ENCODE peak calls at places on chromosomes 16 and 17, in seven cellular contexts. H is psoas muscle; R is left ventricle myocardium inferior; P is CD4-positive, alpha-beta memory T cell; N is neuronal stem cell; C is GM23248; X is effector memory CD4-positive, alpha-beta T cell. Q is an unnamed sample.

GRCh38 chr17:29596811-29597210 is 3.9 kb downstream of the ANKRD13B start:
- DNase-seq in R (no peak), P (no peak), X (no peak), N (no peak), C (no peak), H (no peak), Q (no peak)

GRCh38 chr17:40800381-40800780 is 622 bp upstream of the KRT28 start:
- DNase-seq in X (no peak), C (no peak), H (no peak), P (no peak), R (no peak), N (no peak), Q (no peak)

GRCh38 chr17:14048169-14048568 is 21.1 kb upstream of the COX10 start:
- DNase-seq in N (no peak), X (no peak), H (no peak), C (peak; percentile 41), R (no peak), P (no peak), Q (no peak)

GRCh38 chr16:12652924-12653323 is 150.8 kb downstream of the CPPED1 start:
- DNase-seq in X (no peak), C (no peak), H (no peak), N (no peak), R (no peak), P (no peak), Q (no peak)

GRCh38 chr17:43994272-43995149 is 9.9 kb upstream of the NAGS start:
- DNase-seq in R (peak; percentile 54), C (peak; percentile 82), P (peak; percentile 69), X (peak; percentile 37), H (peak; percentile 82), N (no peak), Q (peak; percentile 53)

GRCh38 chr17:81829858-81830257 is 3.2 kb downstream of the MCRIP1 start:
- DNase-seq in X (no peak), R (no peak), N (no peak), H (no peak), P (no peak), C (no peak), Q (no peak)

GRCh38 chr17:79843917-79844815 is 4.9 kb upstream of the CBX4 start:
- DNase-seq in H (peak; percentile 74), X (no peak), N (no peak), R (peak; percentile 78), P (no peak), C (peak; percentile 87), Q (no peak)

GRCh38 chr16:85205747-85206471 is 93.6 kb upstream of the CIBAR2 start:
- DNase-seq in H (no peak), R (no peak), P (no peak), X (no peak), C (peak; percentile 74), N (no peak), Q (no peak)

GRCh38 chr17:36936455-36936934 is 780 bp upstream of the LHX1 start:
- DNase-seq in R (no peak), C (no peak), X (no peak), N (no peak), H (peak; percentile 42), P (no peak), Q (peak; percentile 18)

GRCh38 chr17:81414751-81415516 is 19.7 kb downstream of the BAHCC1 start:
- DNase-seq in C (no peak), H (no peak), X (no peak), N (no peak), P (no peak), R (no peak), Q (no peak)

GRCh38 chr16:3401719-3402397 is 843 bp downstream of the ZNF174 start:
- DNase-seq in X (no peak), C (peak; percentile 42), P (no peak), H (no peak), R (no peak), N (peak; percentile 24), Q (no peak)

GRCh38 chr17:29219378-29220047 is 27.1 kb upstream of the CRYBA1 start:
- DNase-seq in P (peak; percentile 65), C (peak; percentile 89), H (peak; percentile 75), X (peak; percentile 36), R (peak; percentile 66), N (peak; percentile 80), Q (peak; percentile 68)

GRCh38 chr17:36578671-36579070 is 13.0 kb upstream of the DHRS11 start:
- DNase-seq in X (no peak), H (no peak), P (no peak), R (no peak), N (no peak), C (peak; percentile 61), Q (no peak)

GRCh38 chr17:36544049-36544319 is 735 bp upstream of the GGNBP2 start:
- DNase-seq in C (peak; percentile 82), P (no peak), R (peak; percentile 35), X (no peak), H (peak; percentile 73), N (peak; percentile 15), Q (no peak)

GRCh38 chr17:45332505-45332904 is 15.7 kb upstream of the MAP3K14 start:
- DNase-seq in N (no peak), R (no peak), C (no peak), X (no peak), H (no peak), P (no peak), Q (no peak)

GRCh38 chr16:31713945-31714898 is 159.4 kb upstream of the ZNF267 start:
- DNase-seq in R (no peak), H (peak; percentile 54), P (no peak), N (peak; percentile 27), C (peak; percentile 37), X (no peak), Q (no peak)

GRCh38 chr16:69544099-69544498 is 21.7 kb upstream of the NFAT5 start:
- DNase-seq in X (no peak), P (no peak), R (no peak), H (no peak), N (no peak), C (no peak), Q (no peak)

GRCh38 chr17:41635121-41636097 is 11.0 kb upstream of the KRT17 start:
- DNase-seq in R (peak; percentile 51), H (no peak), X (no peak), P (no peak), N (no peak), C (peak; percentile 26), Q (no peak)

GRCh38 chr16:81060576-81061306 is 16.3 kb downstream of the C16orf46 start:
- DNase-seq in N (no peak), P (no peak), C (no peak), H (no peak), X (no peak), R (no peak), Q (no peak)

GRCh38 chr16:70467113-70467512 is 12.7 kb downstream of the FCSK start:
- DNase-seq in X (no peak), H (no peak), N (no peak), P (no peak), R (no peak), C (no peak), Q (no peak)

GRCh38 chr17:6677158-6677831 is 25.7 kb downstream of the C17orf100 start:
- DNase-seq in C (peak; percentile 71), X (no peak), N (no peak), R (no peak), P (no peak), H (no peak), Q (no peak)

GRCh38 chr17:55814377-55814776 is 63.5 kb downstream of the PCTP start:
- DNase-seq in R (peak; percentile 51), P (no peak), H (no peak), N (no peak), C (no peak), X (no peak), Q (no peak)

GRCh38 chr16:62741692-62742091 is 705.5 kb upstream of the CDH8 start:
- DNase-seq in R (no peak), N (no peak), C (no peak), H (no peak), X (no peak), P (no peak), Q (no peak)

GRCh38 chr16:53090591-53091507 is 36.1 kb downstream of the CHD9 start:
- DNase-seq in C (peak; percentile 97), X (no peak), R (peak; percentile 93), N (no peak), H (peak; percentile 97), P (no peak), Q (no peak)

GRCh38 chr17:7403902-7404736 is at the start of gene TMEM256:
- DNase-seq in H (peak; percentile 99), N (peak; percentile 100), C (peak; percentile 100), R (peak; percentile 99), X (peak; percentile 95), P (peak; percentile 98), Q (peak; percentile 91)

GRCh38 chr16:69725480-69726312 is 664 bp downstream of the NQO1 start:
- DNase-seq in H (no peak), P (no peak), C (no peak), N (no peak), X (no peak), R (no peak), Q (no peak)

DNA sequence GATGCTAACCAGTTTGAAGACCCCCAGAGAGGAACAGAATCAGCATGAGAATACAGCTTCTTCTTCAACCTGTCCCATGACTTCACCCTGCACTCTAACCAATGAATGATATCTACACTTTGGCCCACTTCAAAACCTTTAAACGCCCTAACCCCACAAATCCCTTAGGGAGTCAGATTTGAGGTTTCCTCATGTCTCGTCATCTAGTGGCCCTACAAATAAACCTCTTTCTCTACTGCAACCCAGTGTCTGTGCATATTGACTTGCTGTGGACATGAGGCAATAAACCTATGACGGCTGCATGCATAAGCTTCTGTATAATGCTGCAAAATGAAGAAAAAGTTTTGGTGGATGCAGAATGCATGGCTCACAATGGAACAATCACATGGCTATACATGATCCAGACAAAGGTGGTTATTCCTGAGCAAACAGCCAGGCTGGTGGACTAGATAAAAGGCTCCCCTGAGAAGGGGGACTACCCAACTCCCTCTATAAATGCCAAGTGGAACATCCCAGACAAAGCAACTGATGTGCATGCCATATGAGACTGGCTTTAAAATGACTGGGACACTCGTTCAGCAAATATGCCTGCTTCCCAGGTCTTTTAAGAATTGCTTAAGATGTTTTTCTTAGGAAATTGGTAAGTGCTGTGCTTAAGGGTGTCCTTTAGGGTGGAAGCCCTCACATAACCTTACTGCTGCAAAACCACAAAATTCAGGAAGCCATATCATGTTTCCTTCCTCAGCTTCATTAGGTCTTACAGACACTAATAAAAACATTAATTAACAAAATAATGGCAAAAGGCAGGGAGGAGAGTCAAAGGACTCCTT is 12.2 kb downstream of the N4BP1 start:
- DNase-seq in N (no peak), R (no peak), C (peak; percentile 35), H (no peak), X (no peak), P (no peak), Q (no peak)
- H3K4me1 ChIP-seq in N (no peaks in the 10 kb centered on the region), R (peaks cover 74% of the 10 kb centered on the region), C (peaks cover 6% of the 10 kb centered on the region), H (peaks cover 50% of the 10 kb centered on the region), X (peaks cover 31% of the 10 kb centered on the region), P (peaks cover 64% of the 10 kb centered on the region), Q (peaks cover 28% of the 10 kb centered on the region)

GRCh38 chr17:48563867-48564199 is 14.3 kb downstream of the HOXB4 start:
- DNase-seq in P (no peak), X (no peak), N (no peak), R (no peak), H (no peak), C (no peak), Q (no peak)
- H3K4me1 ChIP-seq in P (peaks cover 15% of the 10 kb centered on the region), X (no peaks in the 10 kb centered on the region), N (no peaks in the 10 kb centered on the region), R (peaks cover 24% of the 10 kb centered on the region), H (no peaks in the 10 kb centered on the region), C (no peaks in the 10 kb centered on the region), Q (no peaks in the 10 kb centered on the region)

GRCh38 chr16:20971420-20971819 is 70.8 kb downstream of the LYRM1 start:
- DNase-seq in X (no peak), C (peak; percentile 2), H (no peak), N (no peak), P (no peak), R (no peak), Q (no peak)
- H3K4me1 ChIP-seq in X (no peaks in the 10 kb centered on the region), C (no peaks in the 10 kb centered on the region), H (no peaks in the 10 kb centered on the region), N (peaks cover 6% of the 10 kb centered on the region), P (no peaks in the 10 kb centered on the region), R (no peaks in the 10 kb centered on the region), Q (no peaks in the 10 kb centered on the region)

GRCh38 chr16:88368994-88369393 is 13.8 kb upstream of the ZNF469 start:
- DNase-seq in N (no peak), X (no peak), P (no peak), H (no peak), R (no peak), C (no peak), Q (no peak)
- H3K4me1 ChIP-seq in N (no peaks in the 10 kb centered on the region), X (no peaks in the 10 kb centered on the region), P (no peaks in the 10 kb centered on the region), H (no peaks in the 10 kb centered on the region), R (no peaks in the 10 kb centered on the region), C (no peaks in the 10 kb centered on the region), Q (no peaks in the 10 kb centered on the region)

Q was measured in naive thymus-derived CD4-positive, alpha-beta T cell.